ENCODE peak calls at places on chromosomes 2 and 18, in four cellular contexts. D, Y, T and Q are unnamed samples.
A peak's percentile ranks its signal among the peaks of the same experiment; 100 is the strongest.

GRCh38 chr2:55425449-55425848 is 5.8 kb upstream of the CCDC88A start:
- DNase-seq in Y (no peak), D (no peak), T (no peak), Q (no peak)

GRCh38 chr18:35756506-35757117 is 175.1 kb downstream of the GALNT1 start:
- DNase-seq in D (no peak), Y (peak; percentile 45), T (peak; percentile 59), Q (peak; percentile 63)

GRCh38 chr2:36354816-36355156 is 792 bp upstream of the CRIM1 start:
- DNase-seq in Y (no peak), D (no peak), T (no peak), Q (no peak)

GRCh38 chr2:24917086-24917485 is 3.0 kb downstream of the ADCY3 start:
- DNase-seq in Y (no peak), D (peak; percentile 44), T (peak; percentile 30), Q (no peak)

GRCh38 chr2:19738707-19739106 is 163.1 kb downstream of the TTC32 start:
- DNase-seq in T (no peak), Y (no peak), D (no peak), Q (no peak)

GRCh38 chr2:65159261-65159660 is 29.4 kb upstream of the RAB1A start:
- DNase-seq in T (no peak), Y (no peak), D (no peak), Q (no peak)

GRCh38 chr2:206558492-206558891 is 83.8 kb upstream of the FAM237A start:
- DNase-seq in D (no peak), T (no peak), Y (no peak), Q (no peak)

GRCh38 chr18:48326901-48327675 is 82.1 kb downstream of the ZBTB7C start:
- DNase-seq in D (no peak), T (no peak), Y (no peak), Q (no peak)

GRCh38 chr2:193867454-193867853 is 1672.7 kb upstream of the TMEFF2 start:
- DNase-seq in Y (no peak), T (no peak), D (no peak), Q (no peak)

GRCh38 chr2:128401680-128402079 is 83.0 kb upstream of the HS6ST1 start:
- DNase-seq in Y (no peak), D (no peak), T (no peak), Q (no peak)

GRCh38 chr2:156657809-156658208 is 221.6 kb downstream of the GPD2 start:
- DNase-seq in T (no peak), Y (no peak), D (no peak), Q (no peak)

GRCh38 chr2:9809064-9809356 is 34.3 kb upstream of the TAF1B start:
- DNase-seq in D (no peak), T (no peak), Y (no peak), Q (no peak)

GRCh38 chr2:140451324-140451723 is 1671.1 kb upstream of the NXPH2 start:
- DNase-seq in Y (no peak), T (no peak), D (no peak), Q (no peak)

GRCh38 chr2:107303964-107304363 is 418.0 kb upstream of the ST6GAL2 start:
- DNase-seq in T (no peak), Y (no peak), D (no peak), Q (no peak)

GRCh38 chr2:203887680-203888079 is 20.1 kb downstream of the CTLA4 start:
- DNase-seq in T (no peak), D (no peak), Y (no peak), Q (no peak)

GRCh38 chr2:7709907-7710306 is 792.7 kb downstream of the RNF144A start:
- DNase-seq in Y (no peak), D (no peak), T (no peak), Q (no peak)

GRCh38 chr2:201618744-201619654 is 24.3 kb downstream of the TMEM237 start:
- DNase-seq in Y (no peak), D (no peak), T (peak; percentile 57), Q (peak; percentile 39)

GRCh38 chr18:13103366-13103765 is 112.2 kb downstream of the CEP192 start:
- DNase-seq in D (no peak), Y (no peak), T (no peak), Q (no peak)

GRCh38 chr2:28413896-28414290 is 21.2 kb downstream of the FOSL2 start:
- DNase-seq in Y (no peak), D (no peak), T (no peak), Q (no peak)

GRCh38 chr18:59537581-59537980 is 159.6 kb downstream of the CCBE1 start:
- DNase-seq in Y (no peak), D (no peak), T (no peak), Q (no peak)

GRCh38 chr2:115654362-115654761 is 1211.9 kb downstream of the DPP10 start:
- DNase-seq in D (no peak), Y (no peak), T (no peak), Q (no peak)

GRCh38 chr18:79062806-79063205 is 6.4 kb upstream of the ATP9B start:
- DNase-seq in D (no peak), T (no peak), Y (peak; percentile 21), Q (no peak)

GRCh38 chr2:202056611-202057010 is 16.4 kb upstream of the KIAA2012 start:
- DNase-seq in D (no peak), T (no peak), Y (no peak), Q (no peak)

GRCh38 chr18:10471574-10471973 is 17.1 kb downstream of the APCDD1 start:
- DNase-seq in Y (no peak), D (no peak), T (no peak), Q (no peak)

GRCh38 chr2:65611488-65611887 is 179.1 kb upstream of the SPRED2 start:
- DNase-seq in T (no peak), Y (no peak), D (no peak), Q (no peak)

GRCh38 chr18:79936641-79937040 is 14.8 kb downstream of the SLC66A2 start:
- DNase-seq in Y (peak; percentile 76), D (no peak), T (no peak), Q (peak; percentile 6)

DNA sequence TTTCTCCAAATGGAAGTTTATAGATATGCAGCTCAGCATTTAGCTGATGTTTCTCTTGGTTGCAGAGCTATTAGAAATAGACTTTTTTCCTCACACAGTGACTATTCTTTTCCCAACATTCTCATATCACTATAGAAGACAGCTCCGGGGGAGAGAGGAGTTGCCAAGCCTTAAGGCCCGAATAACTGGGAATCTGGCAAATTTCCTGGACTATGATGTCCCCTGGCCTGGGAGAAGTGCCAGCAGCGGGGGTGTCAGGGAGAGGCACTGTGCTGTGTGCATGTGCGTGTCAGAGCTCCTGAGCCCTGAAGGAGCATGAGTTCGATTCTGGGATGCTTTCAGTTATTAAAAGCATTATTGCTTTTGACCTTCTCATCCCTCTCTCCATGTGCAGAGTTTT is 311.0 kb downstream of the PRKCE start:
- DNase-seq in Y (no peak), D (no peak), T (no peak), Q (no peak)
- TF ChIP-seq NR2C2 in Y (no peak), D (no peak), T (no peak), Q (no peak)

GRCh38 chr2:51027968-51028367 is 4.0 kb downstream of the NRXN1 start:
- DNase-seq in T (no peak), D (no peak), Y (no peak), Q (no peak)
- TF ChIP-seq NR2C2 in T (no peak), D (no peak), Y (no peak), Q (no peak)

GRCh38 chr2:26757873-26758789 is 6.0 kb upstream of the SLC35F6 start:
- DNase-seq in Y (peak; percentile 92), D (peak; percentile 73), T (no peak), Q (peak; percentile 36)
- TF ChIP-seq NR2C2 in Y (peak; percentile 68), D (no peak), T (no peak), Q (no peak)

GRCh38 chr2:73294239-73294638 is 891 bp upstream of the EGR4 start:
- DNase-seq in Y (no peak), D (no peak), T (no peak), Q (no peak)

GRCh38 chr2:73292316-73292905 is 937 bp downstream of the EGR4 start:
- DNase-seq in D (no peak), T (no peak), Y (no peak), Q (no peak)

GRCh38 chr2:73293534-73294171 is at the start of gene EGR4:
- DNase-seq in T (peak; percentile 65), D (peak; percentile 34), Y (peak; percentile 70), Q (peak; percentile 88)

GRCh38 chr2:73291461-73292315 is 1.7 kb downstream of the EGR4 start:
- DNase-seq in D (no peak), T (no peak), Y (no peak), Q (peak; percentile 70)

GRCh38 chr2:73292906-73293533 is 328 bp downstream of the EGR4 start:
- DNase-seq in D (no peak), T (no peak), Y (no peak), Q (peak; percentile 29)
- TF ChIP-seq NR2C2 in D (no peak), T (no peak), Y (no peak), Q (no peak)

GRCh38 chr18:63253428-63254372 is 65.9 kb downstream of the BCL2 start:
- DNase-seq in T (no peak), Y (no peak), D (no peak), Q (no peak)
- TF ChIP-seq NR2C2 in T (no peak), Y (no peak), D (no peak), Q (no peak)

GRCh38 chr2:33014268-33014667 is 67.5 kb downstream of the LTBP1 start:
- DNase-seq in Y (no peak), D (no peak), T (no peak), Q (no peak)
- TF ChIP-seq NR2C2 in Y (no peak), D (no peak), T (no peak), Q (no peak)

DNA sequence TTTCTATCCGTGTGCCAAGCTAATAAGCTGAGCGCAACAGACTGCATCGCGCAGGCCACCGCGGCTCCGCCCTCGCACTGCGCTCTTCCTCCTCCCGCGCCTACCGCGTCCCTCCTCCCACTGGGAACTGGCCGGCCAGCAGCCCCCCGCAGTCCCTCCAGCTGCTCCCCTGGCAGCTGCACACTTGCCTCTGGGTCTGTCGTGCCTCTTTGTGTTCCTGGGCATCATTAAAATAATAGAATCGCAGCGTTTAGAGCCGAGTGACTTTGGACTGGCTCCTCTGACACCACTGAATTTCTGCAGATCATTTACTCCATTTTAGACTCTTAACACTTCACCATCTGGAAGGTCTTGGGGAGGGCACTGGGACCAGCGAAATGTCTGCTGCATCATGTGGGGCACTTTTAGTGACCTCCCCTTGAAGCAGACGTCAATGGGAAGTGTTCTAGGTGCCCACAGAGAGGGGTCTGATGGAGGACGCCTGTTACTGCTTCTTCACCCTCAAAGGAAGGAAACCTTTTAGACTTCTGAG is 20.9 kb upstream of the NAB1 start:
- DNase-seq in D (no peak), T (no peak), Y (no peak), Q (peak; percentile 35)
- TF ChIP-seq NR2C2 in D (no peak), T (no peak), Y (no peak), Q (no peak)

GRCh38 chr18:57008001-57008686 is 138.7 kb upstream of the BOD1L2 start:
- DNase-seq in T (no peak), D (no peak), Y (no peak), Q (no peak)

GRCh38 chr18:57002627-57003026 is 144.3 kb upstream of the BOD1L2 start:
- DNase-seq in D (no peak), Y (peak; percentile 15), T (no peak), Q (no peak)

GRCh38 chr18:56999823-57000222 is 147.1 kb upstream of the BOD1L2 start:
- DNase-seq in D (no peak), T (no peak), Y (no peak), Q (no peak)

GRCh38 chr18:57004366-57005121 is 142.3 kb upstream of the BOD1L2 start:
- DNase-seq in Y (peak; percentile 27), T (no peak), D (peak; percentile 63), Q (no peak)

GRCh38 chr18:57003342-57003741 is 143.5 kb upstream of the BOD1L2 start:
- DNase-seq in Y (no peak), D (no peak), T (no peak), Q (no peak)
- TF ChIP-seq NR2C2 in Y (no peak), D (no peak), T (no peak), Q (no peak)